ENCODE peak calls at places on chromosomes 12 and 14, in nine cellular contexts. J is NCI-H446; C is kidney tubule cell; E is left ventricle myocardium inferior; R is cerebellum; M is CD4-positive, alpha-beta memory T cell; A is epithelial cell of esophagus; F is HTR-8/SVneo; G is MV-4-11. O is an unnamed sample.

GRCh38 chr14:24403294-24404013 is 4.7 kb downstream of the NYNRIN start:
- DNase-seq in J (no peak), C (peak), E (no peak), R (no peak), M (no peak), A (peak), F (no peak), G (no peak), O (no peak)

GRCh38 chr14:95407342-95407741 is 87.6 kb upstream of the CLMN start:
- DNase-seq in J (no peak), C (no peak), E (no peak), R (no peak), M (no peak), A (no peak), F (no peak), G (no peak), O (no peak)

GRCh38 chr14:92646952-92647461 is 101.4 kb downstream of the LGMN start:
- DNase-seq in J (no peak), C (peak), E (no peak), R (no peak), M (no peak), A (no peak), F (peak), G (no peak), O (no peak)

GRCh38 chr12:45660330-45660729 is 69.2 kb upstream of the ARID2 start:
- DNase-seq in J (peak), C (peak), E (peak), R (no peak), M (no peak), A (peak), F (peak), G (no peak), O (no peak)

GRCh38 chr12:28602760-28603638 is 412.7 kb downstream of the CCDC91 start:
- DNase-seq in J (no peak), C (no peak), E (no peak), R (no peak), M (no peak), A (no peak), F (no peak), G (peak), O (no peak)

GRCh38 chr14:92551066-92551841 is 37.7 kb downstream of the RIN3 start:
- DNase-seq in J (no peak), C (no peak), E (no peak), R (no peak), M (peak), A (no peak), F (no peak), G (peak), O (no peak)

GRCh38 chr12:75728826-75729225 is 217.4 kb upstream of the KRR1 start:
- DNase-seq in J (no peak), C (no peak), E (no peak), R (no peak), M (no peak), A (no peak), F (no peak), G (no peak), O (no peak)

GRCh38 chr14:103828315-103828967 is 18.9 kb downstream of the PPP1R13B start:
- DNase-seq in J (peak), C (peak), E (peak), R (no peak), M (no peak), A (no peak), F (no peak), G (no peak), O (no peak)

GRCh38 chr12:79848321-79848720 is 86.6 kb downstream of the PPP1R12A start:
- DNase-seq in J (no peak), C (no peak), E (no peak), R (no peak), M (peak), A (no peak), F (no peak), G (no peak), O (no peak)

GRCh38 chr12:124898200-124898950 is 16.1 kb downstream of the UBC start:
- DNase-seq in J (peak), C (no peak), E (no peak), R (peak), M (peak), A (peak), F (peak), G (peak), O (peak)

GRCh38 chr14:78509516-78509915 is 339.3 kb downstream of the NRXN3 start:
- DNase-seq in J (no peak), C (peak), E (no peak), R (no peak), M (no peak), A (no peak), F (no peak), G (no peak), O (no peak)

GRCh38 chr12:119372540-119372939 is 38.0 kb downstream of the CCDC60 start:
- DNase-seq in J (no peak), C (no peak), E (peak), R (no peak), M (no peak), A (no peak), F (no peak), G (peak), O (no peak)

GRCh38 chr12:98885778-98886177 is 240.7 kb downstream of the APAF1 start:
- DNase-seq in J (no peak), C (no peak), E (no peak), R (no peak), M (no peak), A (no peak), F (no peak), G (no peak), O (no peak)

GRCh38 chr12:108572166-108572790 is 9.9 kb downstream of the ISCU start:
- DNase-seq in J (no peak), C (peak), E (no peak), R (no peak), M (no peak), A (no peak), F (no peak), G (no peak), O (no peak)